ENCODE peak calls at places on chromosomes 13 and 19, in ten cellular contexts. X is CD8-positive, alpha-beta T cell; J is right lobe of liver; H is esophagus muscularis mucosa; S is Panc1; Q is sigmoid colon; R is left ventricle myocardium inferior; P is HepG2; F is fibroblast of lung; A is lower lobe of right lung. C is an unnamed sample.

GRCh38 chr19:49929121-49929610 is at the start of the genes ATF5 and NUP62:
- DNase-seq in J (peak; percentile 90), S (no peak), R (peak; percentile 90), X (peak; percentile 91), H (no peak), F (peak; percentile 68), P (peak; percentile 80), Q (peak; percentile 95), A (peak; percentile 92), C (peak; percentile 94)

GRCh38 chr13:110455444-110455843 is 106.1 kb downstream of the RAB20 start:
- DNase-seq in J (no peak), Q (peak; percentile 49), A (no peak), S (no peak), F (no peak), R (no peak), H (no peak), X (no peak), P (no peak), C (no peak)

GRCh38 chr13:24683370-24683769 is 3.2 kb downstream of the ATP12A start:
- DNase-seq in S (no peak), X (no peak), R (no peak), J (no peak), P (peak; percentile 8), A (no peak), F (no peak), Q (no peak), H (no peak), C (no peak)

GRCh38 chr19:18645035-18645511 is 8.2 kb downstream of the KLHL26 start:
- DNase-seq in X (no peak), Q (no peak), R (no peak), S (no peak), J (no peak), F (peak; percentile 39), A (no peak), H (no peak), P (no peak), C (no peak)

GRCh38 chr19:34523408-34523807 is 41.9 kb downstream of the WTIP start:
- DNase-seq in J (no peak), P (no peak), A (no peak), F (no peak), H (no peak), Q (no peak), R (no peak), S (no peak), X (no peak), C (no peak)

GRCh38 chr19:19541572-19541971 is 3.5 kb downstream of the CILP2 start:
- DNase-seq in J (peak; percentile 44), X (no peak), A (no peak), H (no peak), Q (no peak), R (no peak), S (no peak), F (no peak), P (no peak), C (no peak)

GRCh38 chr19:37932985-37933953 is 26.3 kb downstream of the SIPA1L3 start:
- DNase-seq in Q (no peak), H (no peak), A (no peak), S (no peak), J (peak; percentile 64), F (peak; percentile 71), R (peak; percentile 16), X (no peak), P (peak; percentile 38), C (no peak)

GRCh38 chr19:30662211-30662861 is 290.2 kb downstream of the ZNF536 start:
- DNase-seq in S (no peak), R (no peak), Q (no peak), A (no peak), P (peak; percentile 44), H (no peak), J (no peak), X (no peak), F (peak; percentile 57), C (no peak)

GRCh38 chr13:21913010-21913409 is 242.1 kb downstream of the FGF9 start:
- DNase-seq in Q (no peak), H (no peak), P (no peak), X (no peak), J (no peak), R (no peak), S (no peak), F (no peak), A (no peak), C (no peak)

GRCh38 chr19:40803857-40804782 is 5.1 kb downstream of the EGLN2 start:
- DNase-seq in R (peak; percentile 64), X (peak; percentile 84), P (peak; percentile 52), H (no peak), J (peak; percentile 70), A (peak; percentile 83), F (no peak), S (no peak), Q (no peak), C (no peak)

GRCh38 chr13:107518292-107518691 is 697.0 kb downstream of the LIG4 start:
- DNase-seq in R (no peak), S (no peak), X (no peak), A (no peak), H (no peak), P (no peak), Q (no peak), F (peak; percentile 33), J (no peak), C (no peak)

GRCh38 chr19:14478113-14478545 is 3.0 kb upstream of the PTGER1 start:
- DNase-seq in X (no peak), F (no peak), A (no peak), J (no peak), S (no peak), R (no peak), H (no peak), Q (no peak), P (no peak), C (no peak)

GRCh38 chr19:14023404-14024235 is 4.3 kb upstream of the RLN3 start:
- DNase-seq in J (peak; percentile 64), A (peak; percentile 63), R (peak; percentile 39), F (peak; percentile 54), Q (no peak), H (no peak), X (no peak), S (no peak), P (peak; percentile 85), C (no peak)

GRCh38 chr19:42286349-42287016 is 15.4 kb upstream of the PRR19 start:
- DNase-seq in S (no peak), F (peak; percentile 42), R (peak; percentile 52), A (no peak), Q (peak; percentile 80), P (no peak), H (no peak), X (no peak), J (peak; percentile 65), C (peak; percentile 79)

GRCh38 chr13:60970736-60971135 is 444.9 kb downstream of the PCDH20 start:
- DNase-seq in H (no peak), P (no peak), S (no peak), X (no peak), A (no peak), F (no peak), Q (no peak), J (no peak), R (no peak), C (no peak)

GRCh38 chr19:33872445-33873320 is 76.0 kb downstream of the KCTD15 start:
- DNase-seq in Q (no peak), H (peak; percentile 45), P (no peak), X (no peak), R (no peak), S (no peak), A (no peak), J (no peak), F (no peak), C (no peak)

DNA sequence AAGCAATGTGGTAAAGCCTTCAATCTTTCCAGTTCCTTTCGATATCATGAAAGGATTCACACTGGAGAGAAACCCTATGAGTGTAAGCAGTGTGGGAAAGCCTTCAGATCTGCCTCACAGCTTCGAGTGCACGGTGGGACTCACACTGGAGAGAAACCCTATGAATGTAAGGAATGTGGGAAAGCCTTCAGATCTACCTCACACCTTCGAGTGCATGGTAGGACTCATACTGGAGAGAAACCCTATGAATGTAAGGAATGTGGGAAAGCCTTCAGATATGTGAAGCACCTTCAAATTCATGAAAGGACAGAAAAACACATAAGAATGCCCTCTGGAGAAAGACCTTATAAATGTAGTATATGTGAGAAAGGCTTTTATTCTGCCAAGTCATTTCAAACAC is 15.6 kb upstream of the ZNF763 start:
- DNase-seq in X (no peak), F (no peak), P (no peak), S (no peak), H (no peak), A (no peak), R (no peak), Q (no peak), J (no peak), C (no peak)
- H3K9me3 ChIP-seq in X (peaks cover 56% of the 10 kb centered on the region), F (peaks cover 20% of the 10 kb centered on the region), P (peaks cover 21% of the 10 kb centered on the region), S (peaks cover 77% of the 10 kb centered on the region), H (peaks cover 93% of the 10 kb centered on the region), A (peaks cover 99% of the 10 kb centered on the region), R (peaks cover 100% of the 10 kb centered on the region), Q (peaks cover 76% of the 10 kb centered on the region), J (peaks cover 12% of the 10 kb centered on the region), C (peaks cover 72% of the 10 kb centered on the region)

GRCh38 chr13:72737033-72737432 is 9.3 kb downstream of the BORA start:
- DNase-seq in X (no peak), H (no peak), A (no peak), Q (no peak), P (no peak), S (no peak), J (no peak), F (no peak), R (no peak), C (no peak)
- H3K36me3 ChIP-seq in X (no peaks in the 10 kb centered on the region), H (no peaks in the 10 kb centered on the region), A (peaks cover 13% of the 10 kb centered on the region), Q (no peaks in the 10 kb centered on the region), P (no peaks in the 10 kb centered on the region), S (peaks cover 13% of the 10 kb centered on the region), J (no peaks in the 10 kb centered on the region), F (peaks cover 5% of the 10 kb centered on the region), R (peaks cover 13% of the 10 kb centered on the region), C (peaks cover 23% of the 10 kb centered on the region)

DNA sequence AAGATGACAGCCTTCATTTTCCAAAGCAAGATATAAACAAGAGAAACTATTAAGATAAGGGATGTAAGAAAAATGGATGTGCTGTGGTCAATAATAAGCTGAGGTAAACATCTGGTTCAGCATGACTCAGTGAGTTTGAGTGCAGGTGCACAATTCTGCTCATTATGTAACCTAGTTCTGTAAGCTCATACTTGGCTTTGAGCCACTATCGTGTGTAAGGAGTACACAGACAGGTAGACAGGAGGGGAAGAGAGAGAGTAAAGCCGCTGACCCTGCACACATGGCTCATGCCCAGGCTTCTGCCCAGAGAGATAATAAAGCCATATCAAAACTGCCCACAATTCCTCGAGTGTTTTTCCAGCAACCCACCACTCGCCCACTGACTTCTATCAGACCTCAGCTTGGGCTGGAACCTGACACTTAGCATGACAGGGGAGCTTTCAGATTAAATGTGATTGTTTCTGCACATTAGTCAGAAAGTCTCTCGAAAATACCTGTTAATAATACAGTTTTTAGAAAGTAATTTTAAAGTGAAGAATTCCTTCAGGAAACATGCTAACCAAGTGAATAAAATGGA is 51.7 kb downstream of the ZNF91 start:
- DNase-seq in F (peak; percentile 7), J (no peak), A (no peak), R (no peak), Q (no peak), S (no peak), X (no peak), P (no peak), H (no peak), C (no peak)
- H3K9me3 ChIP-seq in F (peaks cover 2% of the 10 kb centered on the region), J (no peaks in the 10 kb centered on the region), A (peaks cover 99% of the 10 kb centered on the region), R (peaks cover 99% of the 10 kb centered on the region), Q (peaks cover 14% of the 10 kb centered on the region), S (peaks cover 25% of the 10 kb centered on the region), X (peaks cover 45% of the 10 kb centered on the region), P (peaks cover 78% of the 10 kb centered on the region), H (peaks cover 52% of the 10 kb centered on the region), C (peaks cover 67% of the 10 kb centered on the region)

DNA sequence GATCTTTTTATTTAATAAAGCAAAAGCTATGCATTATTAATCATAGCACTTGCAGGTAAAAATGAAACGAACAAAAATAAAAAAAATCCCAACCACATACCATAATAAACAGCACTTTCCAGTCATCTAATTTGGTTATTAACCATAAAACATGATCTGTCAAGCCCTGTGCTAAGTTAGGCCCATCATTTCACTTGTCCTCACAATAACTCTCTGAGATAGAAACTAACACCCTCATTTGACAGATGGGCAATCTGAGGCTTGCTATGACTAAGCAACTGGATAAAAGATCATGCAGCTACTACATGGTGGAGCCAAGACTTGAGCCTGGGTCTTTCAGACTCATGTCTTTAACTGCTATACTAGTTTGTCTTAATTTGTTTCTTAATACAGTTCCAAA is 21.8 kb downstream of the PROSER1 start:
- DNase-seq in H (no peak), Q (no peak), X (no peak), F (no peak), J (no peak), R (no peak), S (no peak), A (no peak), P (no peak), C (no peak)
- H3K36me3 ChIP-seq in H (peaks cover 47% of the 10 kb centered on the region), Q (peaks cover 24% of the 10 kb centered on the region), X (peaks cover 49% of the 10 kb centered on the region), F (peaks cover 22% of the 10 kb centered on the region), J (no peaks in the 10 kb centered on the region), R (peaks cover 79% of the 10 kb centered on the region), S (peaks cover 22% of the 10 kb centered on the region), A (peaks cover 83% of the 10 kb centered on the region), P (peaks cover 11% of the 10 kb centered on the region), C (peaks cover 73% of the 10 kb centered on the region)

C was measured in suprapubic skin.